ENCODE peak calls at places on chromosomes 4 and X, in seven cellular contexts. N is CD8-positive, alpha-beta T cell; P is epithelial cell of proximal tubule; I is HFFc6; M is B cell; B is breast epithelium; K is CD4-positive, alpha-beta T cell. E is an unnamed sample.

GRCh38 chr4:66489783-66490452 is 819.6 kb upstream of the EPHA5 start:
- DNase-seq in N (no peak), P (peak; percentile 23), I (peak; percentile 30), M (no peak), B (no peak), K (no peak), E (peak; percentile 7)

GRCh38 chr4:70613893-70614572 is 14.5 kb upstream of the ENAM start:
- DNase-seq in N (no peak), P (no peak), I (no peak), M (no peak), B (no peak), K (no peak), E (no peak)

GRCh38 chrX:26871967-26872366 is 591.2 kb downstream of the PPP4R3C start:
- DNase-seq in N (no peak), P (no peak), I (no peak), M (no peak), B (no peak), K (no peak), E (no peak)

GRCh38 chrX:153317306-153317705 is 4.3 kb downstream of the PNMA6F start:
- DNase-seq in N (no peak), P (no peak), I (no peak), M (no peak), B (no peak), K (no peak), E (no peak)

GRCh38 chr4:20370284-20370683 is 118.6 kb downstream of the SLIT2 start:
- DNase-seq in N (no peak), P (no peak), I (peak; percentile 33), M (no peak), B (no peak), K (no peak), E (peak; percentile 54)

GRCh38 chr4:26183017-26183416 is 137.8 kb upstream of the RBPJ start:
- DNase-seq in N (no peak), P (no peak), I (peak; percentile 61), M (no peak), B (no peak), K (no peak), E (peak; percentile 68)

GRCh38 chr4:17781072-17781830 is at the start of gene FAM184B:
- DNase-seq in N (no peak), P (no peak), I (no peak), M (no peak), B (no peak), K (no peak), E (no peak)

GRCh38 chr4:176538217-176538925 is 218.6 kb downstream of the SPCS3 start:
- DNase-seq in N (no peak), P (no peak), I (peak; percentile 91), M (no peak), B (no peak), K (no peak), E (peak; percentile 97)

GRCh38 chrX:107205770-107206696 is at the start of the genes DNAAF6 and NUP62CL:
- DNase-seq in N (peak; percentile 39), P (no peak), I (no peak), M (peak; percentile 59), B (peak; percentile 44), K (peak; percentile 52), E (peak; percentile 7)

GRCh38 chr4:25002679-25003078 is 28.1 kb downstream of the LGI2 start:
- DNase-seq in N (no peak), P (no peak), I (no peak), M (no peak), B (no peak), K (no peak), E (peak; percentile 12)

GRCh38 chrX:136710324-136710951 is 62.5 kb downstream of the CD40LG start:
- DNase-seq in N (no peak), P (no peak), I (no peak), M (peak; percentile 29), B (no peak), K (no peak), E (peak; percentile 44)

GRCh38 chr4:76311896-76312331 is 5.4 kb downstream of the STBD1 start:
- DNase-seq in N (no peak), P (no peak), I (no peak), M (no peak), B (no peak), K (no peak), E (no peak)

GRCh38 chrX:115940348-115940747 is 230.2 kb upstream of the AGTR2 start:
- DNase-seq in N (no peak), P (no peak), I (no peak), M (no peak), B (no peak), K (no peak), E (no peak)

GRCh38 chr4:188086858-188087257 is 22.5 kb downstream of the TRIML2 start:
- DNase-seq in N (no peak), P (no peak), I (no peak), M (no peak), B (no peak), K (no peak), E (no peak)

GRCh38 chrX:109537324-109537665 is 651 bp downstream of the NXT2 start:
- DNase-seq in N (no peak), P (peak; percentile 71), I (peak; percentile 8), M (no peak), B (peak; percentile 54), K (no peak), E (peak; percentile 76)

GRCh38 chrX:12570859-12571501 is 220.2 kb upstream of the PRPS2 start:
- DNase-seq in N (no peak), P (no peak), I (no peak), M (no peak), B (no peak), K (no peak), E (no peak)

GRCh38 chr4:112206431-112206830 is 25.2 kb upstream of the AP1AR start:
- DNase-seq in N (no peak), P (no peak), I (no peak), M (no peak), B (no peak), K (no peak), E (no peak)

GRCh38 chrX:45801554-45801953 is 600.9 kb upstream of the DIPK2B start:
- DNase-seq in N (no peak), P (no peak), I (no peak), M (no peak), B (no peak), K (no peak), E (peak; percentile 65)

GRCh38 chr4:72496119-72496518 is 72.9 kb downstream of the ADAMTS3 start:
- DNase-seq in N (no peak), P (no peak), I (no peak), M (no peak), B (no peak), K (no peak), E (peak; percentile 40)

GRCh38 chrX:71545364-71545763 is 12.5 kb downstream of the OGT start:
- DNase-seq in N (no peak), P (no peak), I (no peak), M (no peak), B (no peak), K (no peak), E (no peak)

GRCh38 chr4:169774466-169775445 is 17.0 kb upstream of the HPF1 start:
- DNase-seq in N (no peak), P (no peak), I (no peak), M (peak; percentile 55), B (no peak), K (peak; percentile 36), E (no peak)

GRCh38 chrX:111098874-111099273 is 2.9 kb downstream of the PAK3 start:
- DNase-seq in N (peak; percentile 25), P (no peak), I (no peak), M (peak; percentile 40), B (no peak), K (peak; percentile 49), E (peak; percentile 23)

DNA sequence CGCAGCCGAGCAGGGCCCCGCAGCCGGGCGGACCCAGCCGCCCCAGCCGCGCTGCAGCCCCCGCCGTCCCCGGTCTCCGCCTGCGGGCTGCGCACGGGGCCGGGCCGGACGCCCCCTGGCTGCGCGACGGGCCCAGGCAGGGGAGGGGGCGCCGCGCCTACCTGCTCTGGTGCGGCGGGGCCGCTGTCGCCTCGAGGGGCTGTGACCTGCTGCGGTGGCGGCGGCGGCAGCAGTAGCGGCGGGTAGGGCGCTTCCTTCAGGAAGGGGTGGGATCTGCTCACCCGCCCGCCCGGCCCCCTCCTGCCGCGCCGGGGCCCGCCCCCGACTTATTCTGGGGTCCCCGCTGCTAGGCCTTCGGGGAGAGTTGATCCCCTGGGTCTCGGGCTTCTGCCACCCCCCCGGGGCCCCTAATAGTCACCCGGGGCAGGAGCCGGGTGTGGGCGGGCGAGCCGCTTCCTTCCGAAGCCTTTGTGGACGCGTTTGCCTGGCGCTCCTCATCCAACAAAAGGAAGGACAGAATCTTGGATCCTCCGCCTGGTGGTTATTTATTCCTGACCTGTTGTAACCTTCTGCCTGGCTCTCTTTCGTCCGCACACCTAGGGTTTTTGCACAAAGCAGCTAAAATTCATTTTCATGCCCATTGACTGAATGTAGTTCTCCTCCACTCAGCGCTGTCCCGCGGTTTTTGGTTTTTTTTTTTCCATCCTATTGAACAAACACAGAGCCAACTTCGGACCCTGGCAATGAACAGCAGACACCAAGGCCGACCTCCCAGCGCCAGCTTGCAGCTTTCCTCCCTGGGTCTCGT is at the start of gene TMEM150C:
- DNase-seq in N (no peak), P (no peak), I (no peak), M (peak; percentile 54), B (peak; percentile 22), K (no peak), E (peak; percentile 6)
- TF ChIP-seq CTCF in N (no peak), P (no peak), I (no peak), M (no peak), B (peak; percentile 16), K (no peak), E (no peak)

GRCh38 chr4:149555146-149555545 is 260.5 kb downstream of the IQCM start:
- DNase-seq in N (no peak), P (no peak), I (no peak), M (no peak), B (no peak), K (no peak), E (peak; percentile 32)

GRCh38 chr4:149552601-149553000 is 263.0 kb downstream of the IQCM start:
- DNase-seq in N (no peak), P (no peak), I (no peak), M (no peak), B (no peak), K (no peak), E (no peak)

GRCh38 chr4:149553959-149554520 is 261.6 kb downstream of the IQCM start:
- DNase-seq in N (no peak), P (peak; percentile 25), I (no peak), M (no peak), B (no peak), K (no peak), E (no peak)

GRCh38 chr4:149549911-149550310 is 265.7 kb downstream of the IQCM start:
- DNase-seq in N (no peak), P (no peak), I (no peak), M (no peak), B (no peak), K (no peak), E (peak; percentile 11)
- TF ChIP-seq CTCF in N (no peak), P (peak; percentile 70), I (no peak), M (no peak), B (no peak), K (no peak), E (peak; percentile 23)

DNA sequence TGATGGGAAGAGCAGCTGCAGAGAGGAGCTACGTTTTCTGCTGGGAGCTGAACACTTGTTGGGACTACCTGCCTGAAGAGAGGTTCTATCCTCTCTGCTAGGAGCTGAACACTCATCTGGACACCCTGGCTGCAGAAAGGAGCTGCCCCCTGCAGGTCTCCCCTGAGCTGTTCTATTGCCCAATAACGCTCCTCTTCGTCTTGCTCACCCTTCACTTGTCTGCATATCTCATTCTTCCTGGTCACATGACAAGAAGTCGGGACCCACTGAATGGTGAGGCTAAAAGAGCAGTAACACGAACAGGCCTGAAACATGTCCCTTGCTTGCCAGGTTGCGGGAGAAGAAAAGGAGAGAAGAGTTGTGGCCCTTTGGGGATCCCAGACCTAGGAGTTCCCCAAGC is 27.8 kb downstream of the NAA11 start:
- DNase-seq in N (no peak), P (no peak), I (no peak), M (no peak), B (no peak), K (no peak), E (no peak)
- TF ChIP-seq CTCF in N (no peak), P (peak; percentile 7), I (no peak), M (no peak), B (no peak), K (no peak), E (no peak)

GRCh38 chr4:34323549-34324325 is 1920.6 kb downstream of the ARAP2 start:
- DNase-seq in N (no peak), P (no peak), I (no peak), M (no peak), B (no peak), K (no peak), E (peak; percentile 49)
- TF ChIP-seq CTCF in N (no peak), P (peak; percentile 24), I (peak; percentile 40), M (no peak), B (no peak), K (no peak), E (peak; percentile 39)